ENCODE peak calls at places on chromosome 11, in seven cellular contexts. One of them, this sample, is unnamed.

GRCh38 chr11:125663910-125664309 is 16.7 kb downstream of the ACRV1 start:
- DNase-seq in A172: no peak
- DNase-seq in stimulated activated CD4-positive, alpha-beta T cell treated with anti-CD3 and anti-CD28 coated beads, Interleukin-1b, Interleukin-23, amount 100 ng/mL, for 24 hours: no peak
- DNase-seq in NCI-H748 treated with DMSO at 0.1 percent for 48 hours: no peak
- DNase-seq in mesothelial cell of epicardium: no peak
- DNase-seq in type B pancreatic cell: no peak
- DNase-seq in left ventricle myocardium inferior: no peak
- DNase-seq in this sample: no peak

GRCh38 chr11:85721191-85721590 is 35.2 kb upstream of the CCDC89 start:
- DNase-seq in A172: no peak
- DNase-seq in stimulated activated CD4-positive, alpha-beta T cell treated with anti-CD3 and anti-CD28 coated beads, Interleukin-1b, Interleukin-23, amount 100 ng/mL, for 24 hours: no peak
- DNase-seq in NCI-H748 treated with DMSO at 0.1 percent for 48 hours: no peak
- DNase-seq in mesothelial cell of epicardium: no peak
- DNase-seq in type B pancreatic cell: no peak
- DNase-seq in left ventricle myocardium inferior: no peak
- DNase-seq in this sample: no peak

GRCh38 chr11:131932584-131933360 is 562.4 kb downstream of the NTM start:
- DNase-seq in A172: no peak
- DNase-seq in stimulated activated CD4-positive, alpha-beta T cell treated with anti-CD3 and anti-CD28 coated beads, Interleukin-1b, Interleukin-23, amount 100 ng/mL, for 24 hours: no peak
- DNase-seq in NCI-H748 treated with DMSO at 0.1 percent for 48 hours: peak
- DNase-seq in mesothelial cell of epicardium: no peak
- DNase-seq in type B pancreatic cell: no peak
- DNase-seq in left ventricle myocardium inferior: peak
- DNase-seq in this sample: peak

GRCh38 chr11:134471341-134472187 is 59.5 kb upstream of the B3GAT1 start:
- DNase-seq in A172: no peak
- DNase-seq in stimulated activated CD4-positive, alpha-beta T cell treated with anti-CD3 and anti-CD28 coated beads, Interleukin-1b, Interleukin-23, amount 100 ng/mL, for 24 hours: no peak
- DNase-seq in NCI-H748 treated with DMSO at 0.1 percent for 48 hours: no peak
- DNase-seq in mesothelial cell of epicardium: no peak
- DNase-seq in type B pancreatic cell: peak
- DNase-seq in left ventricle myocardium inferior: no peak
- DNase-seq in this sample: peak

GRCh38 chr11:11620251-11620965 is 1.4 kb downstream of the GALNT18 start:
- DNase-seq in A172: no peak
- DNase-seq in stimulated activated CD4-positive, alpha-beta T cell treated with anti-CD3 and anti-CD28 coated beads, Interleukin-1b, Interleukin-23, amount 100 ng/mL, for 24 hours: peak
- DNase-seq in NCI-H748 treated with DMSO at 0.1 percent for 48 hours: peak
- DNase-seq in mesothelial cell of epicardium: no peak
- DNase-seq in type B pancreatic cell: peak
- DNase-seq in left ventricle myocardium inferior: peak
- DNase-seq in this sample: peak

GRCh38 chr11:104570088-104570701 is 328.1 kb downstream of the CASP12 start:
- DNase-seq in A172: peak
- DNase-seq in stimulated activated CD4-positive, alpha-beta T cell treated with anti-CD3 and anti-CD28 coated beads, Interleukin-1b, Interleukin-23, amount 100 ng/mL, for 24 hours: no peak
- DNase-seq in NCI-H748 treated with DMSO at 0.1 percent for 48 hours: no peak
- DNase-seq in mesothelial cell of epicardium: no peak
- DNase-seq in type B pancreatic cell: no peak
- DNase-seq in left ventricle myocardium inferior: no peak
- DNase-seq in this sample: no peak

GRCh38 chr11:128181090-128181485 is 406.3 kb downstream of the ETS1 start:
- DNase-seq in A172: peak
- DNase-seq in stimulated activated CD4-positive, alpha-beta T cell treated with anti-CD3 and anti-CD28 coated beads, Interleukin-1b, Interleukin-23, amount 100 ng/mL, for 24 hours: no peak
- DNase-seq in NCI-H748 treated with DMSO at 0.1 percent for 48 hours: no peak
- DNase-seq in mesothelial cell of epicardium: no peak
- DNase-seq in type B pancreatic cell: no peak
- DNase-seq in left ventricle myocardium inferior: no peak
- DNase-seq in this sample: no peak

GRCh38 chr11:30852645-30853044 is 266.5 kb upstream of the MPPED2 start:
- DNase-seq in A172: no peak
- DNase-seq in stimulated activated CD4-positive, alpha-beta T cell treated with anti-CD3 and anti-CD28 coated beads, Interleukin-1b, Interleukin-23, amount 100 ng/mL, for 24 hours: no peak
- DNase-seq in NCI-H748 treated with DMSO at 0.1 percent for 48 hours: no peak
- DNase-seq in mesothelial cell of epicardium: no peak
- DNase-seq in type B pancreatic cell: no peak
- DNase-seq in left ventricle myocardium inferior: no peak
- DNase-seq in this sample: no peak

GRCh38 chr11:74460481-74461154 is 6.7 kb downstream of the KCNE3 start:
- DNase-seq in A172: no peak
- DNase-seq in stimulated activated CD4-positive, alpha-beta T cell treated with anti-CD3 and anti-CD28 coated beads, Interleukin-1b, Interleukin-23, amount 100 ng/mL, for 24 hours: no peak
- DNase-seq in NCI-H748 treated with DMSO at 0.1 percent for 48 hours: no peak
- DNase-seq in mesothelial cell of epicardium: no peak
- DNase-seq in type B pancreatic cell: no peak
- DNase-seq in left ventricle myocardium inferior: no peak
- DNase-seq in this sample: no peak

This sample was measured in NCI-H774.